ENCODE peak calls at places on chromosomes 7 and 10, in ten cellular contexts. One of them, this sample, is unnamed.
A peak's percentile ranks its signal among the peaks of the same experiment; 100 is the strongest.

GRCh38 chr10:119165171-119166110 is at the start of gene SFXN4:
- DNase-seq in HFFc6: peak; percentile 38
- DNase-seq in lower lobe of right lung: peak; percentile 90
- DNase-seq in neural crest cell: peak; percentile 59
- DNase-seq in choroid plexus epithelial cell: peak; percentile 44
- DNase-seq in lower leg skin: peak; percentile 94
- DNase-seq in B cell: peak; percentile 93
- DNase-seq in vagina: no peak
- DNase-seq in GM12864: no peak
- DNase-seq in Panc1: no peak
- DNase-seq in this sample: peak; percentile 90

GRCh38 chr10:88493676-88494483 is 89.2 kb downstream of the RNLS start:
- DNase-seq in GM12864: no peak
- DNase-seq in lower lobe of right lung: no peak
- DNase-seq in choroid plexus epithelial cell: peak; percentile 81
- DNase-seq in B cell: no peak
- DNase-seq in neural crest cell: no peak
- DNase-seq in HFFc6: peak; percentile 13
- DNase-seq in lower leg skin: no peak
- DNase-seq in Panc1: no peak
- DNase-seq in vagina: no peak
- DNase-seq in this sample: no peak

GRCh38 chr10:23294638-23295247 is 49.9 kb downstream of the C10orf67 start:
- DNase-seq in lower leg skin: no peak
- DNase-seq in neural crest cell: no peak
- DNase-seq in Panc1: no peak
- DNase-seq in B cell: no peak
- DNase-seq in lower lobe of right lung: no peak
- DNase-seq in vagina: no peak
- DNase-seq in HFFc6: peak; percentile 8
- DNase-seq in GM12864: no peak
- DNase-seq in choroid plexus epithelial cell: peak; percentile 45
- DNase-seq in this sample: no peak

GRCh38 chr7:74203157-74203556 is 6.6 kb upstream of the LAT2 start:
- DNase-seq in Panc1: no peak
- DNase-seq in choroid plexus epithelial cell: peak; percentile 63
- DNase-seq in neural crest cell: no peak
- DNase-seq in lower lobe of right lung: no peak
- DNase-seq in HFFc6: peak; percentile 49
- DNase-seq in lower leg skin: no peak
- DNase-seq in vagina: no peak
- DNase-seq in B cell: no peak
- DNase-seq in GM12864: no peak
- DNase-seq in this sample: no peak

GRCh38 chr7:38512704-38513103 is 118.5 kb downstream of the AMPH start:
- DNase-seq in B cell: no peak
- DNase-seq in HFFc6: no peak
- DNase-seq in lower leg skin: no peak
- DNase-seq in GM12864: no peak
- DNase-seq in vagina: no peak
- DNase-seq in Panc1: no peak
- DNase-seq in choroid plexus epithelial cell: peak; percentile 40
- DNase-seq in neural crest cell: no peak
- DNase-seq in lower lobe of right lung: no peak
- DNase-seq in this sample: no peak

GRCh38 chr10:13815766-13816165 is 229.0 kb downstream of the PRPF18 start:
- DNase-seq in HFFc6: peak; percentile 79
- DNase-seq in lower lobe of right lung: no peak
- DNase-seq in neural crest cell: no peak
- DNase-seq in B cell: no peak
- DNase-seq in GM12864: no peak
- DNase-seq in lower leg skin: no peak
- DNase-seq in choroid plexus epithelial cell: peak; percentile 65
- DNase-seq in vagina: no peak
- DNase-seq in Panc1: peak; percentile 38
- DNase-seq in this sample: no peak

GRCh38 chr10:49608166-49608758 is 1.8 kb upstream of the SLC18A3 start:
- DNase-seq in choroid plexus epithelial cell: no peak
- DNase-seq in lower lobe of right lung: no peak
- DNase-seq in GM12864: no peak
- DNase-seq in HFFc6: no peak
- DNase-seq in B cell: no peak
- DNase-seq in lower leg skin: peak; percentile 66
- DNase-seq in vagina: no peak
- DNase-seq in neural crest cell: no peak
- DNase-seq in Panc1: no peak
- DNase-seq in this sample: no peak

GRCh38 chr7:35605760-35606159 is 89.2 kb downstream of the HERPUD2 start:
- DNase-seq in GM12864: no peak
- DNase-seq in choroid plexus epithelial cell: peak; percentile 78
- DNase-seq in HFFc6: peak; percentile 49
- DNase-seq in Panc1: no peak
- DNase-seq in vagina: no peak
- DNase-seq in B cell: no peak
- DNase-seq in lower lobe of right lung: no peak
- DNase-seq in neural crest cell: no peak
- DNase-seq in lower leg skin: no peak
- DNase-seq in this sample: no peak

GRCh38 chr7:123431075-123431614 is 103.2 kb downstream of the IQUB start:
- DNase-seq in neural crest cell: no peak
- DNase-seq in lower leg skin: no peak
- DNase-seq in choroid plexus epithelial cell: no peak
- DNase-seq in B cell: no peak
- DNase-seq in lower lobe of right lung: no peak
- DNase-seq in vagina: no peak
- DNase-seq in Panc1: no peak
- DNase-seq in HFFc6: no peak
- DNase-seq in GM12864: no peak
- DNase-seq in this sample: no peak

GRCh38 chr7:47517821-47518480 is 64.0 kb downstream of the TNS3 start:
- DNase-seq in lower leg skin: no peak
- DNase-seq in HFFc6: no peak
- DNase-seq in B cell: no peak
- DNase-seq in Panc1: no peak
- DNase-seq in lower lobe of right lung: no peak
- DNase-seq in GM12864: no peak
- DNase-seq in vagina: no peak
- DNase-seq in neural crest cell: no peak
- DNase-seq in choroid plexus epithelial cell: no peak
- DNase-seq in this sample: no peak

GRCh38 chr10:130969700-130970099 is 341.8 kb downstream of the TCERG1L start:
- DNase-seq in HFFc6: no peak
- DNase-seq in lower lobe of right lung: no peak
- DNase-seq in choroid plexus epithelial cell: no peak
- DNase-seq in lower leg skin: peak; percentile 29
- DNase-seq in neural crest cell: no peak
- DNase-seq in vagina: peak; percentile 61
- DNase-seq in Panc1: no peak
- DNase-seq in GM12864: no peak
- DNase-seq in B cell: no peak
- DNase-seq in this sample: no peak

DNA sequence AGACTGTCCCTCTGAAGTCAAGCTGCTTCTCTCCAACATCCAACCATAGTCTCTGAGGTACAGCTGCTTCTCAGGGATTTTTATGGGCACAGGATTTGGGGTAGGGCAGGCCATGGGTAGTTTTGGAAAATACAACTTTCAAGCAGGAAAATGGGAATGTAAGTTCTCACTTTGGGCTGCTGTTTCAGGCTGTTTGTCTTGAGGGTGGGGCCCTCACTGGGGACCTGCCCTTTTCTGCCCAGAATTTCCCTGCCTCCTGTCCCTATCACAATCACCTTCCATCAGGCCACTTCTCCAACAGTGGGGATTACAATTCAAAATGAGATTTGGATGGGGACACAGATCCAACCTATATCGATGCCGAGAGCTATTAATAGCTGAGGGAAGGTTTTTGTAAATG is 24.5 kb downstream of the SSMEM1 start:
- DNase-seq in vagina: no peak
- DNase-seq in lower leg skin: no peak
- DNase-seq in GM12864: no peak
- DNase-seq in neural crest cell: no peak
- DNase-seq in B cell: no peak
- DNase-seq in lower lobe of right lung: no peak
- DNase-seq in choroid plexus epithelial cell: no peak
- DNase-seq in HFFc6: no peak
- DNase-seq in Panc1: no peak
- DNase-seq in this sample: no peak
- TF ChIP-seq CTCF in vagina: no peak
- TF ChIP-seq CTCF in lower leg skin: no peak
- TF ChIP-seq CTCF in GM12864: no peak
- TF ChIP-seq CTCF in neural crest cell: no peak
- TF ChIP-seq CTCF in B cell: no peak
- TF ChIP-seq CTCF in lower lobe of right lung: no peak
- TF ChIP-seq CTCF in choroid plexus epithelial cell: no peak
- TF ChIP-seq CTCF in HFFc6: no peak
- TF ChIP-seq CTCF in Panc1: no peak
- TF ChIP-seq CTCF in this sample: no peak

GRCh38 chr7:22860784-22861482 is 38.3 kb upstream of the TOMM7 start:
- DNase-seq in B cell: peak; percentile 32
- DNase-seq in lower leg skin: no peak
- DNase-seq in neural crest cell: no peak
- DNase-seq in vagina: no peak
- DNase-seq in lower lobe of right lung: no peak
- DNase-seq in choroid plexus epithelial cell: no peak
- DNase-seq in GM12864: no peak
- DNase-seq in Panc1: no peak
- DNase-seq in HFFc6: no peak
- DNase-seq in this sample: no peak
- TF ChIP-seq CTCF in B cell: peak; percentile 82
- TF ChIP-seq CTCF in lower leg skin: no peak
- TF ChIP-seq CTCF in neural crest cell: peak; percentile 57
- TF ChIP-seq CTCF in vagina: no peak
- TF ChIP-seq CTCF in lower lobe of right lung: peak; percentile 51
- TF ChIP-seq CTCF in choroid plexus epithelial cell: peak; percentile 50
- TF ChIP-seq CTCF in GM12864: peak; percentile 51
- TF ChIP-seq CTCF in Panc1: peak; percentile 85
- TF ChIP-seq CTCF in HFFc6: peak; percentile 83
- TF ChIP-seq CTCF in this sample: peak; percentile 20

GRCh38 chr7:91043181-91043580 is 221.1 kb upstream of the FZD1 start:
- DNase-seq in B cell: no peak
- DNase-seq in neural crest cell: no peak
- DNase-seq in GM12864: no peak
- DNase-seq in vagina: no peak
- DNase-seq in HFFc6: no peak
- DNase-seq in choroid plexus epithelial cell: no peak
- DNase-seq in lower leg skin: no peak
- DNase-seq in Panc1: no peak
- DNase-seq in lower lobe of right lung: no peak
- DNase-seq in this sample: no peak

GRCh38 chr7:91045626-91046025 is 218.6 kb upstream of the FZD1 start:
- DNase-seq in vagina: no peak
- DNase-seq in choroid plexus epithelial cell: no peak
- DNase-seq in HFFc6: no peak
- DNase-seq in B cell: no peak
- DNase-seq in neural crest cell: no peak
- DNase-seq in GM12864: no peak
- DNase-seq in lower lobe of right lung: no peak
- DNase-seq in Panc1: no peak
- DNase-seq in lower leg skin: no peak
- DNase-seq in this sample: no peak

GRCh38 chr7:91043924-91044660 is 220.1 kb upstream of the FZD1 start:
- DNase-seq in lower leg skin: no peak
- DNase-seq in Panc1: no peak
- DNase-seq in vagina: no peak
- DNase-seq in GM12864: no peak
- DNase-seq in choroid plexus epithelial cell: no peak
- DNase-seq in HFFc6: no peak
- DNase-seq in neural crest cell: no peak
- DNase-seq in B cell: no peak
- DNase-seq in lower lobe of right lung: no peak
- DNase-seq in this sample: no peak

GRCh38 chr7:91047636-91048035 is 216.6 kb upstream of the FZD1 start:
- DNase-seq in HFFc6: no peak
- DNase-seq in neural crest cell: no peak
- DNase-seq in B cell: no peak
- DNase-seq in Panc1: no peak
- DNase-seq in GM12864: no peak
- DNase-seq in vagina: no peak
- DNase-seq in lower leg skin: no peak
- DNase-seq in choroid plexus epithelial cell: no peak
- DNase-seq in lower lobe of right lung: no peak
- DNase-seq in this sample: no peak

DNA sequence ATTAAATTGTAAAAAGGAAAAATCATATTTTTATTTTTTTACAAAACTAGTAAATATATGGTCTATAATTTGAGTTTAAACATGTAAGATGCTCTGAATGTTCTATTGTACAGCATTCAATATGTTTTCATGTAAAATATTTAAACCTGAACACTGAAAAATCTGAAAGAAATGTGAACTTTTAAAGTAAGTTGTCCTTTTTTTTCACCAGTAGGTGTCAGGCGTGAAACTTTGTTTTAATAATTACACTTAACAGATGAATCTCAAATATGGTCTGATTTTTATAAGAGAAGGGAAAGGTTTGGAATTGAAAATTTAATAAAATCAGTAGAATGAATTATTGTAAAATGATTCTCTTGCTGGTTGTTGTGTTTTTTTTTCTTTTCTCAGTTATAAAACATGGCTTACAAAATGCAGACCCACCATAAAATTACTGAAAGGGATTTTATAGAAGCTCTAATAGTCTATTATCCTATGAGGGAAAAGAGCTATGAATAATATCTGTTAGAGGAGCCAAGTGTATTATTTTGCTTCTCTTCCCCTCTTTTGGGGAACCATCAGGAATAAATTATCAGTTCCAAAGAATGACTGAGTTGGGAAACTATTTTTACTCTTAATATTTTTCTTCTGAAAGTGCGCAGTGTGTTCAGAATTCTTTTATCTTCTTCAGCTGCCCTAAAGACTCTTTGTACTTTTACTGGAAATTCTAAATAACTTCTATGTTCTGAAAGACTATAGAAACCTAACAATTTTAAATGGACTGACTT is 217.7 kb upstream of the FZD1 start:
- DNase-seq in vagina: no peak
- DNase-seq in Panc1: no peak
- DNase-seq in HFFc6: no peak
- DNase-seq in choroid plexus epithelial cell: peak; percentile 39
- DNase-seq in lower lobe of right lung: no peak
- DNase-seq in GM12864: no peak
- DNase-seq in lower leg skin: no peak
- DNase-seq in B cell: no peak
- DNase-seq in neural crest cell: no peak
- DNase-seq in this sample: no peak
- TF ChIP-seq CTCF in vagina: no peak
- TF ChIP-seq CTCF in Panc1: no peak
- TF ChIP-seq CTCF in HFFc6: peak; percentile 80
- TF ChIP-seq CTCF in choroid plexus epithelial cell: peak; percentile 46
- TF ChIP-seq CTCF in lower lobe of right lung: peak; percentile 18
- TF ChIP-seq CTCF in GM12864: peak; percentile 17
- TF ChIP-seq CTCF in lower leg skin: no peak
- TF ChIP-seq CTCF in B cell: no peak
- TF ChIP-seq CTCF in neural crest cell: peak; percentile 62
- TF ChIP-seq CTCF in this sample: peak; percentile 29

DNA sequence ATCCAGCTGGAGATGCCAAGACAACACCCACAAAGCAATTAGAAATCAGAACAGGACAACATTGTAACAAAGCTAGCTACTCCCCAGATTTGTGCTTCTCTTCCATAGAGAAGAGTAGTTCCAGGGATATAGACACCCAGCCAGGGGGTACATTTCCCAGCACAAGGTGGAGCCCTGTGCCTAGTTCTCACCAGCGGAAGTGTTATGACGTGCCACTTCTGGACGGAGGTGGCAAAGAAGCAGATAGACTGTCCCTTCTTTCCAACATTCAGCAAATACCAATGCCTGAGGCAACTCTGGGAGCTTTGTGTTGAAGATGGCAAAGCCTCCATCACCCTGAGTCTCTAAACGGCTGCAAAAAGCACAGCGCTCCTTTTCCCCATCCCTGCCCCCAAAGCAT is 23.4 kb upstream of the GSAP start:
- DNase-seq in neural crest cell: no peak
- DNase-seq in lower leg skin: no peak
- DNase-seq in choroid plexus epithelial cell: peak; percentile 38
- DNase-seq in HFFc6: no peak
- DNase-seq in Panc1: no peak
- DNase-seq in vagina: no peak
- DNase-seq in lower lobe of right lung: peak; percentile 76
- DNase-seq in B cell: no peak
- DNase-seq in GM12864: no peak
- DNase-seq in this sample: no peak
- TF ChIP-seq CTCF in neural crest cell: no peak
- TF ChIP-seq CTCF in lower leg skin: no peak
- TF ChIP-seq CTCF in choroid plexus epithelial cell: peak; percentile 35
- TF ChIP-seq CTCF in HFFc6: peak; percentile 52
- TF ChIP-seq CTCF in Panc1: peak; percentile 79
- TF ChIP-seq CTCF in vagina: no peak
- TF ChIP-seq CTCF in lower lobe of right lung: peak; percentile 55
- TF ChIP-seq CTCF in B cell: no peak
- TF ChIP-seq CTCF in GM12864: no peak
- TF ChIP-seq CTCF in this sample: no peak